ENCODE peak calls at places on chromosome 15, in four cellular contexts. One of them, this sample, is unnamed.

GRCh38 chr15:88769161-88769971 is 33.9 kb upstream of the ACAN start:
- DNase-seq in HL-60: no peak
- DNase-seq in stimulated activated naive CD4-positive, alpha-beta T cell: no peak
- DNase-seq in PC-9: no peak
- DNase-seq in this sample: no peak

GRCh38 chr15:33094336-33094735 is 100.2 kb downstream of the FMN1 start:
- DNase-seq in HL-60: no peak
- DNase-seq in stimulated activated naive CD4-positive, alpha-beta T cell: no peak
- DNase-seq in PC-9: no peak
- DNase-seq in this sample: no peak

GRCh38 chr15:37122703-37123102 is 22.4 kb upstream of the MEIS2 start:
- DNase-seq in HL-60: no peak
- DNase-seq in stimulated activated naive CD4-positive, alpha-beta T cell: no peak
- DNase-seq in PC-9: no peak
- DNase-seq in this sample: no peak

GRCh38 chr15:85479071-85479647 is 98.8 kb downstream of the AKAP13 start:
- DNase-seq in HL-60: no peak
- DNase-seq in stimulated activated naive CD4-positive, alpha-beta T cell: no peak
- DNase-seq in PC-9: no peak
- DNase-seq in this sample: no peak

GRCh38 chr15:76514292-76514691 is 177.7 kb downstream of the ISL2 start:
- DNase-seq in HL-60: no peak
- DNase-seq in stimulated activated naive CD4-positive, alpha-beta T cell: no peak
- DNase-seq in PC-9: no peak
- DNase-seq in this sample: peak

GRCh38 chr15:43511012-43511885 is 6.2 kb upstream of the MAP1A start:
- DNase-seq in HL-60: peak
- DNase-seq in stimulated activated naive CD4-positive, alpha-beta T cell: no peak
- DNase-seq in PC-9: peak
- DNase-seq in this sample: no peak

GRCh38 chr15:55992769-55993110 is 672 bp downstream of the NEDD4 start:
- DNase-seq in HL-60: no peak
- DNase-seq in stimulated activated naive CD4-positive, alpha-beta T cell: no peak
- DNase-seq in PC-9: no peak
- DNase-seq in this sample: no peak

GRCh38 chr15:60972301-60972700 is 256.8 kb downstream of the RORA start:
- DNase-seq in HL-60: no peak
- DNase-seq in stimulated activated naive CD4-positive, alpha-beta T cell: no peak
- DNase-seq in PC-9: no peak
- DNase-seq in this sample: no peak

GRCh38 chr15:31277335-31278055 is 49.1 kb upstream of the KLF13 start:
- DNase-seq in HL-60: no peak
- DNase-seq in stimulated activated naive CD4-positive, alpha-beta T cell: no peak
- DNase-seq in PC-9: no peak
- DNase-seq in this sample: no peak

GRCh38 chr15:25783607-25784131 is 79.5 kb downstream of the ATP10A start:
- DNase-seq in HL-60: no peak
- DNase-seq in stimulated activated naive CD4-positive, alpha-beta T cell: no peak
- DNase-seq in PC-9: no peak
- DNase-seq in this sample: no peak

GRCh38 chr15:31091531-31091930 is 10.0 kb downstream of the TRPM1 start:
- DNase-seq in HL-60: no peak
- DNase-seq in stimulated activated naive CD4-positive, alpha-beta T cell: no peak
- DNase-seq in PC-9: no peak
- DNase-seq in this sample: no peak

GRCh38 chr15:65862682-65863081 is 6.6 kb upstream of the RAB11A start:
- DNase-seq in HL-60: no peak
- DNase-seq in stimulated activated naive CD4-positive, alpha-beta T cell: peak
- DNase-seq in PC-9: no peak
- DNase-seq in this sample: no peak

GRCh38 chr15:69758291-69758771 is 305.7 kb downstream of the RPLP1 start:
- DNase-seq in HL-60: no peak
- DNase-seq in stimulated activated naive CD4-positive, alpha-beta T cell: no peak
- DNase-seq in PC-9: peak
- DNase-seq in this sample: no peak

GRCh38 chr15:74857671-74858365 is 14.9 kb upstream of the ULK3 start:
- DNase-seq in HL-60: no peak
- DNase-seq in stimulated activated naive CD4-positive, alpha-beta T cell: no peak
- DNase-seq in PC-9: no peak
- DNase-seq in this sample: no peak

GRCh38 chr15:65033659-65034269 is 4.3 kb upstream of the MTFMT start:
- DNase-seq in HL-60: no peak
- DNase-seq in stimulated activated naive CD4-positive, alpha-beta T cell: no peak
- DNase-seq in PC-9: no peak
- DNase-seq in this sample: no peak

GRCh38 chr15:41438206-41438605 is 21.3 kb downstream of the RTF1 start:
- DNase-seq in HL-60: no peak
- DNase-seq in stimulated activated naive CD4-positive, alpha-beta T cell: no peak
- DNase-seq in PC-9: no peak
- DNase-seq in this sample: no peak

GRCh38 chr15:81146454-81146853 is 12.4 kb downstream of the CFAP161 start:
- DNase-seq in HL-60: no peak
- DNase-seq in stimulated activated naive CD4-positive, alpha-beta T cell: no peak
- DNase-seq in PC-9: no peak
- DNase-seq in this sample: no peak

GRCh38 chr15:73900129-73900712 is 26.0 kb upstream of the LOXL1 start:
- DNase-seq in HL-60: no peak
- DNase-seq in stimulated activated naive CD4-positive, alpha-beta T cell: no peak
- DNase-seq in PC-9: no peak
- DNase-seq in this sample: no peak

GRCh38 chr15:70062321-70062956 is 35.3 kb downstream of the TLE3 start:
- DNase-seq in HL-60: no peak
- DNase-seq in stimulated activated naive CD4-positive, alpha-beta T cell: no peak
- DNase-seq in PC-9: no peak
- DNase-seq in this sample: no peak

GRCh38 chr15:43376017-43376705 is 5.3 kb downstream of the TUBGCP4 start:
- DNase-seq in HL-60: no peak
- DNase-seq in stimulated activated naive CD4-positive, alpha-beta T cell: no peak
- DNase-seq in PC-9: no peak
- DNase-seq in this sample: no peak

GRCh38 chr15:41251411-41251810 is 20.3 kb downstream of the CHP1 start:
- DNase-seq in HL-60: no peak
- DNase-seq in stimulated activated naive CD4-positive, alpha-beta T cell: no peak
- DNase-seq in PC-9: no peak
- DNase-seq in this sample: no peak

GRCh38 chr15:39942101-39942752 is 8.3 kb downstream of the EIF2AK4 start:
- DNase-seq in HL-60: no peak
- DNase-seq in stimulated activated naive CD4-positive, alpha-beta T cell: no peak
- DNase-seq in PC-9: no peak
- DNase-seq in this sample: no peak

GRCh38 chr15:92149469-92149868 is 244.2 kb upstream of the ST8SIA2 start:
- DNase-seq in HL-60: no peak
- DNase-seq in stimulated activated naive CD4-positive, alpha-beta T cell: no peak
- DNase-seq in PC-9: no peak
- DNase-seq in this sample: no peak

GRCh38 chr15:66580643-66581042 is 14.8 kb upstream of the LCTL start:
- DNase-seq in HL-60: no peak
- DNase-seq in stimulated activated naive CD4-positive, alpha-beta T cell: no peak
- DNase-seq in PC-9: no peak
- DNase-seq in this sample: no peak

GRCh38 chr15:74785716-74786032 is 3.8 kb downstream of the CSK start:
- DNase-seq in HL-60: no peak
- DNase-seq in stimulated activated naive CD4-positive, alpha-beta T cell: no peak
- DNase-seq in PC-9: no peak
- DNase-seq in this sample: no peak

GRCh38 chr15:81400640-81401236 is 26.7 kb upstream of the TMC3 start:
- DNase-seq in HL-60: no peak
- DNase-seq in stimulated activated naive CD4-positive, alpha-beta T cell: no peak
- DNase-seq in PC-9: no peak
- DNase-seq in this sample: peak